ENCODE peak calls at places on chromosome 10, in eight cellular contexts. R is NCI-H460; I is GM18507; S is EH; K is NCI-H1105 treated with DMSO at 0.1 percent for 48 hours; D is H54; B is vagina; P is effector CD4-positive, alpha-beta T cell. N is an unnamed sample.

GRCh38 chr10:74213571-74214162 is 62.6 kb downstream of the ADK start:
- DNase-seq in B (no peak), K (peak; percentile 8), P (peak; percentile 36), I (no peak), D (no peak), S (peak; percentile 66), R (peak; percentile 58), N (peak; percentile 39)

GRCh38 chr10:76086571-76087260 is 655.3 kb downstream of the LRMDA start:
- DNase-seq in S (peak; percentile 91), I (no peak), P (no peak), K (peak; percentile 55), D (peak; percentile 48), R (no peak), B (no peak), N (peak; percentile 87)

GRCh38 chr10:113947138-113948011 is 92.9 kb downstream of the NHLRC2 start:
- DNase-seq in S (peak; percentile 9), R (no peak), I (no peak), P (no peak), K (no peak), D (no peak), B (peak; percentile 84), N (peak; percentile 75)

GRCh38 chr10:96721207-96721572 is 876 bp upstream of the PIK3AP1 start:
- DNase-seq in K (peak; percentile 48), B (no peak), D (no peak), I (no peak), R (no peak), P (no peak), S (no peak), N (peak; percentile 67)

GRCh38 chr10:11439523-11440053 is 171.9 kb downstream of the USP6NL start:
- DNase-seq in I (no peak), R (no peak), D (no peak), K (no peak), P (no peak), S (no peak), B (no peak), N (no peak)

GRCh38 chr10:132961-133898 is 2.0 kb upstream of the ZMYND11 start:
- DNase-seq in K (no peak), S (peak; percentile 91), I (no peak), P (no peak), D (peak; percentile 61), B (no peak), R (peak; percentile 46), N (peak; percentile 6)

GRCh38 chr10:44990302-44990655 is 10.4 kb upstream of the ZNF22 start:
- DNase-seq in K (no peak), I (no peak), D (no peak), S (no peak), R (no peak), B (no peak), P (no peak), N (peak; percentile 52)

GRCh38 chr10:75398630-75399460 is 2.7 kb downstream of the ZNF503 start:
- DNase-seq in K (no peak), I (no peak), P (no peak), B (no peak), S (peak; percentile 56), R (no peak), D (no peak), N (no peak)

GRCh38 chr10:21628023-21628422 is 94.0 kb downstream of the MLLT10 start:
- DNase-seq in K (no peak), D (no peak), B (no peak), R (no peak), P (no peak), S (no peak), I (no peak), N (no peak)

GRCh38 chr10:78579586-78579985 is 489.2 kb upstream of the ZMIZ1 start:
- DNase-seq in D (no peak), I (no peak), K (no peak), R (no peak), B (no peak), P (no peak), S (no peak), N (no peak)

GRCh38 chr10:100007239-100008141 is 2.3 kb downstream of the DNMBP start:
- DNase-seq in R (no peak), P (no peak), I (no peak), K (no peak), S (peak; percentile 27), D (no peak), B (no peak), N (no peak)

GRCh38 chr10:6445671-6446278 is 134.3 kb downstream of the PRKCQ start:
- DNase-seq in D (peak; percentile 9), B (no peak), P (peak; percentile 49), S (peak; percentile 25), R (peak; percentile 16), I (peak; percentile 18), K (no peak), N (no peak)

GRCh38 chr10:75111367-75111905 is at the start of gene SAMD8:
- DNase-seq in P (peak; percentile 93), D (no peak), K (peak; percentile 80), I (no peak), R (peak; percentile 97), S (peak; percentile 97), B (no peak), N (peak; percentile 92)

GRCh38 chr10:5530412-5530806 is 5.6 kb downstream of the CALML3 start:
- DNase-seq in B (no peak), I (no peak), D (no peak), S (no peak), K (no peak), R (no peak), P (no peak), N (no peak)

GRCh38 chr10:68333058-68333395 is 299 bp upstream of the PBLD start:
- DNase-seq in P (no peak), K (no peak), I (no peak), S (peak; percentile 77), R (no peak), B (no peak), D (no peak), N (no peak)

GRCh38 chr10:61376377-61376776 is 76.8 kb downstream of the TMEM26 start:
- DNase-seq in B (no peak), P (no peak), S (no peak), I (no peak), K (no peak), D (no peak), R (no peak), N (no peak)

GRCh38 chr10:14185501-14186045 is 145.2 kb downstream of the FRMD4A start:
- DNase-seq in R (peak; percentile 59), P (peak; percentile 16), D (peak; percentile 70), I (peak; percentile 26), S (peak; percentile 84), K (no peak), B (no peak), N (peak; percentile 26)

GRCh38 chr10:123838596-123839310 is 52.9 kb downstream of the CPXM2 start:
- DNase-seq in S (no peak), R (no peak), P (no peak), B (no peak), K (no peak), I (no peak), D (no peak), N (no peak)

GRCh38 chr10:93357680-93358079 is 124.5 kb downstream of the MYOF start:
- DNase-seq in R (peak; percentile 60), I (no peak), D (no peak), K (peak; percentile 51), B (no peak), S (peak; percentile 57), P (no peak), N (peak; percentile 63)

GRCh38 chr10:43913676-43914235 is 265.1 kb upstream of the ZNF32 start:
- DNase-seq in S (peak; percentile 76), K (no peak), D (no peak), P (no peak), I (no peak), R (no peak), B (no peak), N (no peak)

GRCh38 chr10:101783736-101784118 is 481 bp upstream of the NPM3 start:
- DNase-seq in D (no peak), I (no peak), K (no peak), S (no peak), P (no peak), B (no peak), R (no peak), N (peak; percentile 24)

GRCh38 chr10:95374597-95375209 is 83.9 kb upstream of the PDLIM1 start:
- DNase-seq in D (peak; percentile 67), R (peak; percentile 84), P (peak; percentile 9), K (peak; percentile 47), S (peak; percentile 74), B (no peak), I (peak; percentile 60), N (peak; percentile 76)

GRCh38 chr10:44033008-44033407 is 351.9 kb downstream of the CXCL12 start:
- DNase-seq in R (no peak), S (peak; percentile 56), K (no peak), D (no peak), I (no peak), P (no peak), B (no peak), N (no peak)

GRCh38 chr10:124290095-124290795 is 128.5 kb downstream of the OAT start:
- DNase-seq in K (no peak), B (no peak), P (no peak), D (no peak), R (peak; percentile 6), S (peak; percentile 69), I (no peak), N (peak; percentile 7)

GRCh38 chr10:6583447-6583846 is 3.4 kb upstream of the PRKCQ start:
- DNase-seq in S (no peak), B (no peak), K (no peak), R (no peak), P (peak; percentile 40), D (no peak), I (no peak), N (no peak)

GRCh38 chr10:119687192-119688032 is 36.2 kb downstream of the BAG3 start:
- DNase-seq in S (no peak), K (no peak), B (no peak), R (no peak), D (no peak), P (no peak), I (no peak), N (no peak)

N was measured in NCI-H69.